ENCODE peak calls at places on chromosomes 12 and 14, in five cellular contexts. C, M, X, D and A are unnamed samples.

GRCh38 chr14:21026251-21026987 is 1.6 kb upstream of the NDRG2 start:
- DNase-seq in C (no peak), M (no peak), D (no peak), X (peak; percentile 46), A (no peak)

GRCh38 chr12:51000245-51000644 is 25.9 kb downstream of the SLC11A2 start:
- DNase-seq in C (no peak), M (no peak), X (no peak), D (no peak), A (no peak)

GRCh38 chr12:59329457-59329856 is 266.4 kb upstream of the SLC16A7 start:
- DNase-seq in C (no peak), D (no peak), X (no peak), M (no peak), A (no peak)

GRCh38 chr12:116538682-116539264 is 20.4 kb upstream of the MAP1LC3B2 start:
- DNase-seq in X (no peak), D (no peak), M (no peak), C (no peak), A (no peak)

GRCh38 chr14:61911534-61911933 is 149.3 kb downstream of the SNAPC1 start:
- DNase-seq in C (no peak), M (no peak), X (no peak), D (peak; percentile 53), A (no peak)

GRCh38 chr12:89693639-89694202 is 14.9 kb downstream of the ATP2B1 start:
- DNase-seq in D (no peak), C (no peak), X (no peak), M (no peak), A (no peak)

GRCh38 chr12:127628655-127629054 is 638.3 kb upstream of the TMEM132C start:
- DNase-seq in C (no peak), X (no peak), D (no peak), M (no peak), A (no peak)

GRCh38 chr12:111450676-111451075 is 45.0 kb downstream of the SH2B3 start:
- DNase-seq in X (no peak), M (no peak), C (no peak), D (no peak), A (peak; percentile 19)

GRCh38 chr14:59055439-59056045 is 132.9 kb upstream of the DAAM1 start:
- DNase-seq in X (peak; percentile 62), D (no peak), M (peak; percentile 53), C (no peak), A (peak; percentile 26)

GRCh38 chr12:41891226-41891625 is 253.4 kb downstream of the GXYLT1 start:
- DNase-seq in X (no peak), D (no peak), C (no peak), M (no peak), A (no peak)

GRCh38 chr12:81257952-81258551 is 180.2 kb downstream of the ACSS3 start:
- DNase-seq in X (no peak), M (peak; percentile 80), D (no peak), C (no peak), A (no peak)

GRCh38 chr12:108804361-108804949 is 52.9 kb downstream of the SSH1 start:
- DNase-seq in M (no peak), C (no peak), D (no peak), X (no peak), A (no peak)

GRCh38 chr12:20602671-20603402 is 92.3 kb upstream of the SLCO1C1 start:
- DNase-seq in D (no peak), X (peak; percentile 9), M (no peak), C (no peak), A (no peak)

GRCh38 chr12:58787021-58787760 is 133.1 kb downstream of the LRIG3 start:
- DNase-seq in C (no peak), X (no peak), M (peak; percentile 90), D (peak; percentile 97), A (no peak)

GRCh38 chr14:92577321-92577742 is 63.8 kb downstream of the RIN3 start:
- DNase-seq in X (no peak), C (no peak), M (no peak), D (no peak), A (no peak)

GRCh38 chr14:93686313-93686712 is 102.0 kb downstream of the PRIMA1 start:
- DNase-seq in D (no peak), C (no peak), M (no peak), X (no peak), A (no peak)